ENCODE peak calls at places on chromosomes 7 and 10, in four cellular contexts. T, X, D and G are unnamed samples.

GRCh38 chr10:124671486-124672075 is 72.6 kb downstream of the FAM53B start:
- DNase-seq in T (no peak), X (peak), D (no peak), G (peak)

GRCh38 chr10:47381427-47382379 is 2.4 kb downstream of the ZNF488 start:
- DNase-seq in T (no peak), X (no peak), D (no peak), G (no peak)

GRCh38 chr10:63421591-63421990 is 44.2 kb downstream of the JMJD1C start:
- DNase-seq in T (no peak), X (no peak), D (no peak), G (no peak)

GRCh38 chr7:99531354-99531765 is 20.6 kb downstream of the FAM200A start:
- DNase-seq in T (no peak), X (no peak), D (no peak), G (no peak)

GRCh38 chr7:112112822-112113255 is 93.4 kb downstream of the DOCK4 start:
- DNase-seq in T (no peak), X (no peak), D (no peak), G (no peak)

GRCh38 chr7:22860337-22860736 is 37.7 kb upstream of the TOMM7 start:
- DNase-seq in T (no peak), X (no peak), D (no peak), G (no peak)

GRCh38 chr10:94174838-94175237 is 181.1 kb downstream of the PLCE1 start:
- DNase-seq in T (no peak), X (no peak), D (no peak), G (no peak)

GRCh38 chr7:100034871-100035510 is 14.6 kb upstream of the ZSCAN21 start:
- DNase-seq in T (no peak), X (no peak), D (no peak), G (no peak)

GRCh38 chr10:101453791-101454718 is 100.1 kb downstream of the BTRC start:
- DNase-seq in T (no peak), X (no peak), D (no peak), G (no peak)

GRCh38 chr10:44917848-44918247 is 6.7 kb downstream of the TMEM72 start:
- DNase-seq in T (no peak), X (no peak), D (no peak), G (no peak)